ENCODE peak calls at places on chromosomes 7 and 10, in six cellular contexts. One of them, this sample, is unnamed.

GRCh38 chr10:119616879-119617580 is 20.3 kb upstream of the TIAL1 start:
- DNase-seq in cardiac fibroblast: peak; percentile 60
- DNase-seq in foreskin keratinocyte: no peak
- DNase-seq in right lobe of liver: no peak
- DNase-seq in A549: peak; percentile 32
- DNase-seq in nephron progenitor cell: peak; percentile 30
- DNase-seq in this sample: peak; percentile 27

GRCh38 chr10:125848371-125848770 is 25.0 kb downstream of the BCCIP start:
- DNase-seq in cardiac fibroblast: no peak
- DNase-seq in foreskin keratinocyte: no peak
- DNase-seq in right lobe of liver: peak; percentile 88
- DNase-seq in A549: no peak
- DNase-seq in nephron progenitor cell: no peak
- DNase-seq in this sample: no peak

GRCh38 chr7:78402096-78402495 is 603.5 kb downstream of the PHTF2 start:
- DNase-seq in cardiac fibroblast: no peak
- DNase-seq in foreskin keratinocyte: no peak
- DNase-seq in right lobe of liver: no peak
- DNase-seq in A549: no peak
- DNase-seq in nephron progenitor cell: no peak
- DNase-seq in this sample: peak; percentile 40

GRCh38 chr10:33187427-33187999 is 147.0 kb downstream of the NRP1 start:
- DNase-seq in cardiac fibroblast: no peak
- DNase-seq in foreskin keratinocyte: no peak
- DNase-seq in right lobe of liver: no peak
- DNase-seq in A549: no peak
- DNase-seq in nephron progenitor cell: no peak
- DNase-seq in this sample: no peak

GRCh38 chr7:81527651-81528050 is 242.2 kb downstream of the HGF start:
- DNase-seq in cardiac fibroblast: no peak
- DNase-seq in foreskin keratinocyte: no peak
- DNase-seq in right lobe of liver: no peak
- DNase-seq in A549: peak; percentile 26
- DNase-seq in nephron progenitor cell: no peak
- DNase-seq in this sample: no peak

GRCh38 chr7:112452102-112452888 is 2.0 kb downstream of the IFRD1 start:
- DNase-seq in cardiac fibroblast: peak; percentile 69
- DNase-seq in foreskin keratinocyte: no peak
- DNase-seq in right lobe of liver: peak; percentile 51
- DNase-seq in A549: peak; percentile 24
- DNase-seq in nephron progenitor cell: peak; percentile 47
- DNase-seq in this sample: no peak

GRCh38 chr7:24318326-24318725 is 34.3 kb downstream of the NPY start:
- DNase-seq in cardiac fibroblast: peak; percentile 4
- DNase-seq in foreskin keratinocyte: no peak
- DNase-seq in right lobe of liver: no peak
- DNase-seq in A549: peak; percentile 31
- DNase-seq in nephron progenitor cell: peak; percentile 4
- DNase-seq in this sample: no peak

GRCh38 chr7:98514211-98515150 is 102.6 kb upstream of the NPTX2 start:
- DNase-seq in cardiac fibroblast: no peak
- DNase-seq in foreskin keratinocyte: no peak
- DNase-seq in right lobe of liver: no peak
- DNase-seq in A549: no peak
- DNase-seq in nephron progenitor cell: no peak
- DNase-seq in this sample: no peak

GRCh38 chr10:68877482-68877881 is 23.6 kb upstream of the DDX50 start:
- DNase-seq in cardiac fibroblast: no peak
- DNase-seq in foreskin keratinocyte: no peak
- DNase-seq in right lobe of liver: no peak
- DNase-seq in A549: no peak
- DNase-seq in nephron progenitor cell: no peak
- DNase-seq in this sample: no peak

GRCh38 chr7:70322786-70323185 is 724.5 kb downstream of the AUTS2 start:
- DNase-seq in cardiac fibroblast: no peak
- DNase-seq in foreskin keratinocyte: no peak
- DNase-seq in right lobe of liver: no peak
- DNase-seq in A549: no peak
- DNase-seq in nephron progenitor cell: no peak
- DNase-seq in this sample: no peak

GRCh38 chr10:100696477-100696901 is 48.9 kb upstream of the PAX2 start:
- DNase-seq in cardiac fibroblast: no peak
- DNase-seq in foreskin keratinocyte: no peak
- DNase-seq in right lobe of liver: no peak
- DNase-seq in A549: peak; percentile 21
- DNase-seq in nephron progenitor cell: no peak
- DNase-seq in this sample: no peak

GRCh38 chr7:128791121-128791967 is 424 bp upstream of the CCDC136 start:
- DNase-seq in cardiac fibroblast: peak; percentile 38
- DNase-seq in foreskin keratinocyte: no peak
- DNase-seq in right lobe of liver: peak; percentile 70
- DNase-seq in A549: peak; percentile 41
- DNase-seq in nephron progenitor cell: peak; percentile 87
- DNase-seq in this sample: no peak

GRCh38 chr7:47950714-47951113 is 2.4 kb upstream of the PKD1L1 start:
- DNase-seq in cardiac fibroblast: peak; percentile 57
- DNase-seq in foreskin keratinocyte: no peak
- DNase-seq in right lobe of liver: no peak
- DNase-seq in A549: no peak
- DNase-seq in nephron progenitor cell: no peak
- DNase-seq in this sample: no peak

GRCh38 chr10:118581340-118581739 is 14.1 kb downstream of the PRLHR start:
- DNase-seq in cardiac fibroblast: no peak
- DNase-seq in foreskin keratinocyte: no peak
- DNase-seq in right lobe of liver: no peak
- DNase-seq in A549: no peak
- DNase-seq in nephron progenitor cell: no peak
- DNase-seq in this sample: no peak

GRCh38 chr10:87842220-87842641 is 21.1 kb downstream of the KLLN start:
- DNase-seq in cardiac fibroblast: peak; percentile 53
- DNase-seq in foreskin keratinocyte: peak; percentile 96
- DNase-seq in right lobe of liver: no peak
- DNase-seq in A549: peak; percentile 96
- DNase-seq in nephron progenitor cell: no peak
- DNase-seq in this sample: no peak

GRCh38 chr7:36601596-36601995 is 122.7 kb downstream of the AOAH start:
- DNase-seq in cardiac fibroblast: no peak
- DNase-seq in foreskin keratinocyte: no peak
- DNase-seq in right lobe of liver: no peak
- DNase-seq in A549: no peak
- DNase-seq in nephron progenitor cell: no peak
- DNase-seq in this sample: no peak

GRCh38 chr7:138716889-138717288 is 15.7 kb upstream of the SVOPL start:
- DNase-seq in cardiac fibroblast: no peak
- DNase-seq in foreskin keratinocyte: no peak
- DNase-seq in right lobe of liver: no peak
- DNase-seq in A549: no peak
- DNase-seq in nephron progenitor cell: no peak
- DNase-seq in this sample: peak; percentile 61

GRCh38 chr10:33248638-33249037 is 85.8 kb downstream of the NRP1 start:
- DNase-seq in cardiac fibroblast: peak; percentile 97
- DNase-seq in foreskin keratinocyte: peak; percentile 78
- DNase-seq in right lobe of liver: no peak
- DNase-seq in A549: no peak
- DNase-seq in nephron progenitor cell: no peak
- DNase-seq in this sample: no peak

GRCh38 chr7:156602283-156602682 is 38.3 kb upstream of the RNF32 start:
- DNase-seq in cardiac fibroblast: no peak
- DNase-seq in foreskin keratinocyte: no peak
- DNase-seq in right lobe of liver: no peak
- DNase-seq in A549: no peak
- DNase-seq in nephron progenitor cell: no peak
- DNase-seq in this sample: no peak

GRCh38 chr7:70178787-70179186 is 580.5 kb downstream of the AUTS2 start:
- DNase-seq in cardiac fibroblast: no peak
- DNase-seq in foreskin keratinocyte: peak; percentile 40
- DNase-seq in right lobe of liver: no peak
- DNase-seq in A549: peak; percentile 58
- DNase-seq in nephron progenitor cell: no peak
- DNase-seq in this sample: no peak

GRCh38 chr7:36188923-36189322 is 35.9 kb downstream of the EEPD1 start:
- DNase-seq in cardiac fibroblast: no peak
- DNase-seq in foreskin keratinocyte: no peak
- DNase-seq in right lobe of liver: no peak
- DNase-seq in A549: no peak
- DNase-seq in nephron progenitor cell: no peak
- DNase-seq in this sample: no peak

GRCh38 chr7:47991741-47992311 is 12.4 kb upstream of the HUS1 start:
- DNase-seq in cardiac fibroblast: peak; percentile 86
- DNase-seq in foreskin keratinocyte: peak; percentile 32
- DNase-seq in right lobe of liver: peak; percentile 93
- DNase-seq in A549: peak; percentile 74
- DNase-seq in nephron progenitor cell: peak; percentile 83
- DNase-seq in this sample: no peak

GRCh38 chr10:114749014-114749413 is 72.6 kb upstream of the FHIP2A start:
- DNase-seq in cardiac fibroblast: no peak
- DNase-seq in foreskin keratinocyte: no peak
- DNase-seq in right lobe of liver: no peak
- DNase-seq in A549: no peak
- DNase-seq in nephron progenitor cell: no peak
- DNase-seq in this sample: no peak

GRCh38 chr7:31019509-31019908 is 32.6 kb upstream of the ADCYAP1R1 start:
- DNase-seq in cardiac fibroblast: no peak
- DNase-seq in foreskin keratinocyte: no peak
- DNase-seq in right lobe of liver: no peak
- DNase-seq in A549: no peak
- DNase-seq in nephron progenitor cell: no peak
- DNase-seq in this sample: peak; percentile 41

GRCh38 chr10:128927821-128928220 is 539.2 kb upstream of the MGMT start:
- DNase-seq in cardiac fibroblast: no peak
- DNase-seq in foreskin keratinocyte: no peak
- DNase-seq in right lobe of liver: no peak
- DNase-seq in A549: no peak
- DNase-seq in nephron progenitor cell: no peak
- DNase-seq in this sample: no peak

GRCh38 chr7:46352335-46352954 is 431.4 kb upstream of the IGFBP3 start:
- DNase-seq in cardiac fibroblast: peak; percentile 83
- DNase-seq in foreskin keratinocyte: peak; percentile 28
- DNase-seq in right lobe of liver: no peak
- DNase-seq in A549: peak; percentile 79
- DNase-seq in nephron progenitor cell: peak; percentile 52
- DNase-seq in this sample: no peak

GRCh38 chr7:87875151-87876039 is 765 bp downstream of the SLC25A40 start:
- DNase-seq in cardiac fibroblast: peak; percentile 18
- DNase-seq in foreskin keratinocyte: no peak
- DNase-seq in right lobe of liver: peak; percentile 75
- DNase-seq in A549: peak; percentile 18
- DNase-seq in nephron progenitor cell: peak; percentile 73
- DNase-seq in this sample: no peak

GRCh38 chr10:18221882-18222281 is 81.7 kb downstream of the CACNB2 start:
- DNase-seq in cardiac fibroblast: no peak
- DNase-seq in foreskin keratinocyte: no peak
- DNase-seq in right lobe of liver: no peak
- DNase-seq in A549: no peak
- DNase-seq in nephron progenitor cell: no peak
- DNase-seq in this sample: no peak

GRCh38 chr7:39735903-39736302 is 112.5 kb downstream of the RALA start:
- DNase-seq in cardiac fibroblast: no peak
- DNase-seq in foreskin keratinocyte: no peak
- DNase-seq in right lobe of liver: no peak
- DNase-seq in A549: no peak
- DNase-seq in nephron progenitor cell: no peak
- DNase-seq in this sample: no peak

GRCh38 chr10:21517983-21518628 is 7.4 kb downstream of the SKIDA1 start:
- DNase-seq in cardiac fibroblast: peak; percentile 23
- DNase-seq in foreskin keratinocyte: no peak
- DNase-seq in right lobe of liver: no peak
- DNase-seq in A549: peak; percentile 42
- DNase-seq in nephron progenitor cell: no peak
- DNase-seq in this sample: no peak

GRCh38 chr10:21517134-21517982 is 8.1 kb downstream of the SKIDA1 start:
- DNase-seq in cardiac fibroblast: peak; percentile 51
- DNase-seq in foreskin keratinocyte: no peak
- DNase-seq in right lobe of liver: peak; percentile 80
- DNase-seq in A549: peak; percentile 79
- DNase-seq in nephron progenitor cell: peak; percentile 69
- DNase-seq in this sample: peak; percentile 72

GRCh38 chr10:21515581-21516269 is 9.8 kb downstream of the SKIDA1 start:
- DNase-seq in cardiac fibroblast: no peak
- DNase-seq in foreskin keratinocyte: no peak
- DNase-seq in right lobe of liver: no peak
- DNase-seq in A549: no peak
- DNase-seq in nephron progenitor cell: no peak
- DNase-seq in this sample: no peak

GRCh38 chr10:21514808-21515580 is 10.5 kb downstream of the SKIDA1 start:
- DNase-seq in cardiac fibroblast: no peak
- DNase-seq in foreskin keratinocyte: no peak
- DNase-seq in right lobe of liver: no peak
- DNase-seq in A549: no peak
- DNase-seq in nephron progenitor cell: no peak
- DNase-seq in this sample: no peak

GRCh38 chr10:21516270-21517131 is 9.0 kb downstream of the SKIDA1 start:
- DNase-seq in cardiac fibroblast: peak; percentile 67
- DNase-seq in foreskin keratinocyte: no peak
- DNase-seq in right lobe of liver: peak; percentile 77
- DNase-seq in A549: peak; percentile 63
- DNase-seq in nephron progenitor cell: peak; percentile 68
- DNase-seq in this sample: peak; percentile 95
- TF ChIP-seq CTCF in cardiac fibroblast: no peak
- TF ChIP-seq CTCF in foreskin keratinocyte: no peak
- TF ChIP-seq CTCF in right lobe of liver: no peak
- TF ChIP-seq CTCF in A549: no peak
- TF ChIP-seq CTCF in nephron progenitor cell: no peak
- TF ChIP-seq CTCF in this sample: no peak

GRCh38 chr7:29977926-29978652 is 11.5 kb downstream of the SCRN1 start:
- DNase-seq in cardiac fibroblast: no peak
- DNase-seq in foreskin keratinocyte: no peak
- DNase-seq in right lobe of liver: no peak
- DNase-seq in A549: peak; percentile 39
- DNase-seq in nephron progenitor cell: peak; percentile 27
- DNase-seq in this sample: no peak
- TF ChIP-seq CTCF in cardiac fibroblast: no peak
- TF ChIP-seq CTCF in foreskin keratinocyte: peak; percentile 15
- TF ChIP-seq CTCF in right lobe of liver: no peak
- TF ChIP-seq CTCF in A549: no peak
- TF ChIP-seq CTCF in nephron progenitor cell: peak; percentile 20
- TF ChIP-seq CTCF in this sample: no peak

GRCh38 chr10:11520892-11521291 is 90.6 kb downstream of the USP6NL start:
- DNase-seq in cardiac fibroblast: no peak
- DNase-seq in foreskin keratinocyte: no peak
- DNase-seq in right lobe of liver: no peak
- DNase-seq in A549: no peak
- DNase-seq in nephron progenitor cell: no peak
- DNase-seq in this sample: no peak
- TF ChIP-seq CTCF in cardiac fibroblast: no peak
- TF ChIP-seq CTCF in foreskin keratinocyte: peak; percentile 44
- TF ChIP-seq CTCF in right lobe of liver: no peak
- TF ChIP-seq CTCF in A549: no peak
- TF ChIP-seq CTCF in nephron progenitor cell: no peak
- TF ChIP-seq CTCF in this sample: peak; percentile 51

DNA sequence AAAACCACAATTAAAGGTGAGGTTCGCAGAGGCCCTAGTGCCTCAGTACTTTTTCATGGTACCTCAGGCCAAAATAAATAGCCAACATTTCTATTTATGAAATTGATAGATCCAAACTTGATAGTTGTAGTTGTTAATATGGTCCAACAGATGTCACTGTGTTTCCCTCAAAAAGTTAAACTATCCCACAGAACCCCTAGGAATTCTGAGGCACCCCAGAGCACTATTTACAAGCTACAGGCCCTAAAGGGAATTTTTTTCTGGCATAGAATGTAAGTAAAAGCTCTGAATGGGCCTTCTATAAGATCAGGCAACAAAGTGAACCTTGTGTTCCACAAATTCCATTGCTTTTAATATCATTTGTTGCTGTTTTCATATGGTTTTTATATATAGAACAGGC is 3.8 kb upstream of the ARL4A start:
- DNase-seq in cardiac fibroblast: peak; percentile 47
- DNase-seq in foreskin keratinocyte: no peak
- DNase-seq in right lobe of liver: no peak
- DNase-seq in A549: peak; percentile 39
- DNase-seq in nephron progenitor cell: no peak
- DNase-seq in this sample: no peak
- TF ChIP-seq CTCF in cardiac fibroblast: peak; percentile 33
- TF ChIP-seq CTCF in foreskin keratinocyte: peak; percentile 65
- TF ChIP-seq CTCF in right lobe of liver: peak; percentile 43
- TF ChIP-seq CTCF in A549: peak; percentile 64
- TF ChIP-seq CTCF in nephron progenitor cell: peak; percentile 16
- TF ChIP-seq CTCF in this sample: peak; percentile 84